ENCODE peak calls at places on chromosomes 11 and 22, in nine cellular contexts. T is fibroblast of lung, G is HFF-Myc, J is cardiac muscle cell, B is bronchial epithelial cell, D is sigmoid colon, W is neural progenitor cell, U is hepatocyte, I is heart right ventricle. K is an unnamed sample.

GRCh38 chr22:31575190-31575589 is 78.9 kb downstream of the SFI1 start:
- DNase-seq in T (no peak), G (no peak), J (no peak), B (no peak), D (no peak), W (no peak), U (no peak), I (no peak), K (no peak)

GRCh38 chr11:35271031-35271430 is 132.1 kb downstream of the CD44 start:
- DNase-seq in T (no peak), G (peak), J (no peak), B (no peak), D (no peak), W (no peak), U (no peak), I (no peak), K (no peak)

GRCh38 chr11:8739309-8739793 is 56.8 kb downstream of the RPL27A start:
- DNase-seq in T (no peak), G (no peak), J (no peak), B (no peak), D (peak), W (no peak), U (no peak), I (no peak), K (no peak)

GRCh38 chr22:26707090-26707489 is 49.7 kb downstream of the MIAT start:
- DNase-seq in T (peak), G (no peak), J (no peak), B (no peak), D (no peak), W (no peak), U (no peak), I (no peak), K (no peak)

GRCh38 chr11:67423466-67423865 is 4.8 kb upstream of the RPS6KB2 start:
- DNase-seq in T (no peak), G (no peak), J (no peak), B (no peak), D (no peak), W (no peak), U (no peak), I (no peak), K (no peak)

GRCh38 chr11:66239998-66240780 is 28.2 kb upstream of the RAB1B start:
- DNase-seq in T (no peak), G (no peak), J (no peak), B (no peak), D (no peak), W (no peak), U (no peak), I (no peak), K (no peak)

GRCh38 chr11:60781286-60782044 is 3.7 kb upstream of the MS4A10 start:
- DNase-seq in T (no peak), G (no peak), J (no peak), B (no peak), D (no peak), W (no peak), U (no peak), I (no peak), K (no peak)

GRCh38 chr11:63763506-63764200 is 4.9 kb downstream of the ZFTA start:
- DNase-seq in T (no peak), G (no peak), J (peak), B (no peak), D (peak), W (peak), U (peak), I (peak), K (no peak)

GRCh38 chr22:23697031-23697970 is 6.5 kb downstream of the RGL4 start:
- DNase-seq in T (no peak), G (no peak), J (no peak), B (no peak), D (no peak), W (no peak), U (no peak), I (no peak), K (no peak)

GRCh38 chr11:104792861-104793260 is 105.4 kb downstream of the CASP12 start:
- DNase-seq in T (no peak), G (no peak), J (peak), B (no peak), D (no peak), W (peak), U (no peak), I (no peak), K (no peak)

GRCh38 chr22:19970479-19971275 is 29.1 kb upstream of the TXNRD2 start:
- DNase-seq in T (peak), G (no peak), J (peak), B (peak), D (peak), W (peak), U (peak), I (peak), K (no peak)

GRCh38 chr11:2088284-2088683 is 50.9 kb downstream of the IGF2 start:
- DNase-seq in T (no peak), G (no peak), J (no peak), B (no peak), D (peak), W (no peak), U (no peak), I (no peak), K (no peak)

GRCh38 chr22:25193548-25193947 is 6.1 kb upstream of the CRYBB3 start:
- DNase-seq in T (no peak), G (no peak), J (peak), B (no peak), D (no peak), W (peak), U (peak), I (no peak), K (no peak)

GRCh38 chr11:64734786-64735761 is 8.9 kb downstream of the RASGRP2 start:
- DNase-seq in T (no peak), G (no peak), J (no peak), B (no peak), D (no peak), W (peak), U (no peak), I (no peak), K (no peak)

GRCh38 chr11:120574881-120575280 is 63.3 kb downstream of the GRIK4 start:
- DNase-seq in T (peak), G (no peak), J (no peak), B (no peak), D (peak), W (no peak), U (no peak), I (no peak), K (no peak)

GRCh38 chr11:107683807-107684206 is 28.0 kb downstream of the SLN start:
- DNase-seq in T (no peak), G (no peak), J (no peak), B (peak), D (no peak), W (peak), U (no peak), I (no peak), K (no peak)

GRCh38 chr11:704189-704798 is 1.7 kb upstream of the EPS8L2 start:
- DNase-seq in T (no peak), G (no peak), J (no peak), B (no peak), D (no peak), W (no peak), U (no peak), I (no peak), K (no peak)

GRCh38 chr11:2779981-2780849 is 80.4 kb upstream of the KCNQ1OT1 start:
- DNase-seq in T (no peak), G (no peak), J (peak), B (no peak), D (peak), W (no peak), U (peak), I (peak), K (peak)

GRCh38 chr11:130673698-130674097 is 225.3 kb downstream of the ADAMTS15 start:
- DNase-seq in T (peak), G (no peak), J (no peak), B (no peak), D (no peak), W (no peak), U (no peak), I (no peak), K (no peak)

GRCh38 chr11:124070906-124071621 is 29.9 kb upstream of the OR10G7 start:
- DNase-seq in T (peak), G (peak), J (peak), B (peak), D (peak), W (peak), U (peak), I (peak), K (no peak)

GRCh38 chr11:88064097-88064705 is 111.0 kb downstream of the RAB38 start:
- DNase-seq in T (no peak), G (no peak), J (no peak), B (no peak), D (no peak), W (no peak), U (no peak), I (no peak), K (no peak)

GRCh38 chr22:23649071-23649501 is 17.0 kb upstream of the DRICH1 start:
- DNase-seq in T (no peak), G (no peak), J (no peak), B (no peak), D (peak), W (no peak), U (no peak), I (no peak), K (no peak)

GRCh38 chr11:83456075-83456474 is 169.9 kb upstream of the CCDC90B start:
- DNase-seq in T (peak), G (no peak), J (no peak), B (no peak), D (no peak), W (peak), U (no peak), I (no peak), K (no peak)

GRCh38 chr11:107370390-107370789 is 87.2 kb downstream of the CWF19L2 start:
- DNase-seq in T (peak), G (no peak), J (peak), B (peak), D (no peak), W (no peak), U (no peak), I (no peak), K (no peak)

GRCh38 chr11:121293276-121293569 is 652 bp downstream of the SC5D start:
- DNase-seq in T (no peak), G (no peak), J (peak), B (peak), D (no peak), W (no peak), U (no peak), I (no peak), K (no peak)

GRCh38 chr22:50292643-50293440 is 14.6 kb downstream of the PLXNB2 start:
- DNase-seq in T (no peak), G (no peak), J (no peak), B (no peak), D (no peak), W (no peak), U (no peak), I (no peak), K (no peak)

GRCh38 chr11:95299078-95299611 is 68.1 kb upstream of the SESN3 start:
- DNase-seq in T (peak), G (no peak), J (no peak), B (no peak), D (no peak), W (no peak), U (no peak), I (no peak), K (no peak)

GRCh38 chr22:48753752-48754517 is 1073.7 kb downstream of the BRD1 start:
- DNase-seq in T (no peak), G (no peak), J (no peak), B (no peak), D (peak), W (no peak), U (no peak), I (no peak), K (no peak)

GRCh38 chr22:33772793-33773192 is 147.5 kb downstream of the LARGE1 start:
- DNase-seq in T (no peak), G (no peak), J (no peak), B (no peak), D (no peak), W (no peak), U (no peak), I (no peak), K (no peak)

GRCh38 chr22:42174062-42174461 is 43.5 kb upstream of the CYP2D6 start:
- DNase-seq in T (peak), G (peak), J (no peak), B (no peak), D (no peak), W (no peak), U (no peak), I (no peak), K (no peak)

GRCh38 chr11:125345706-125346561 is 150.1 kb downstream of the FEZ1 start:
- DNase-seq in T (peak), G (no peak), J (peak), B (peak), D (peak), W (peak), U (peak), I (peak), K (peak)

GRCh38 chr11:79708319-79708928 is 267.6 kb upstream of the TENM4 start:
- DNase-seq in T (peak), G (peak), J (peak), B (peak), D (no peak), W (peak), U (peak), I (no peak), K (no peak)
- TF ChIP-seq CTCF in T (peak), G (peak), J (peak), B (peak), D (no peak), W (peak), U (peak), I (no peak), K (no peak)

GRCh38 chr11:11076276-11076675 is 218.4 kb upstream of the ZBED5 start:
- DNase-seq in T (no peak), G (no peak), J (no peak), B (no peak), D (no peak), W (no peak), U (no peak), I (no peak), K (no peak)

GRCh38 chr11:11077898-11078297 is 220.0 kb upstream of the ZBED5 start:
- DNase-seq in T (no peak), G (no peak), J (no peak), B (no peak), D (no peak), W (no peak), U (no peak), I (no peak), K (no peak)

GRCh38 chr11:11075515-11076171 is 217.8 kb upstream of the ZBED5 start:
- DNase-seq in T (no peak), G (no peak), J (no peak), B (no peak), D (no peak), W (no peak), U (no peak), I (no peak), K (no peak)

GRCh38 chr11:11076879-11077278 is 219.0 kb upstream of the ZBED5 start:
- DNase-seq in T (no peak), G (no peak), J (no peak), B (no peak), D (no peak), W (no peak), U (no peak), I (no peak), K (no peak)

GRCh38 chr11:11078344-11078743 is 220.5 kb upstream of the ZBED5 start:
- DNase-seq in T (no peak), G (no peak), J (peak), B (peak), D (no peak), W (no peak), U (no peak), I (no peak), K (no peak)
- TF ChIP-seq CTCF in T (peak), G (peak), J (peak), B (no peak), D (peak), W (no peak), U (no peak), I (no peak), K (no peak)

DNA sequence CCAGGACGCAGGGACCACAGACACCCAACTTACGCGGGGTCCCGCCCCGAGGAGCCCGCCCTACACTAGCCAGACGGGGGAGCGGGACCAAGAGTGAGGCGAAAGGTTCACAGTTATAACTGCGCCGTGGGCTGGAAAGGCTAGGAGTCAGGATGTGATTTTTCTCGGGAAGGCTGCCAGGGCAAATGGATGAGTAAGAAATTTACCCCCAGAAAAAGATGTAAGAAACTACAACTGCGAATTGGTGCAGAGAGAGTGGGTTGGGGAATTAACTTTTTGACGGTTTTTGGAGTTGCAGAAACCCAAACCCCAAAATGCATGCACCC is 1.3 kb downstream of the TSPAN18 start:
- DNase-seq in T (no peak), G (no peak), J (no peak), B (no peak), D (no peak), W (no peak), U (no peak), I (no peak), K (no peak)
- TF ChIP-seq CTCF in T (no peak), G (no peak), J (no peak), B (no peak), D (no peak), W (no peak), U (no peak), I (no peak), K (no peak)

DNA sequence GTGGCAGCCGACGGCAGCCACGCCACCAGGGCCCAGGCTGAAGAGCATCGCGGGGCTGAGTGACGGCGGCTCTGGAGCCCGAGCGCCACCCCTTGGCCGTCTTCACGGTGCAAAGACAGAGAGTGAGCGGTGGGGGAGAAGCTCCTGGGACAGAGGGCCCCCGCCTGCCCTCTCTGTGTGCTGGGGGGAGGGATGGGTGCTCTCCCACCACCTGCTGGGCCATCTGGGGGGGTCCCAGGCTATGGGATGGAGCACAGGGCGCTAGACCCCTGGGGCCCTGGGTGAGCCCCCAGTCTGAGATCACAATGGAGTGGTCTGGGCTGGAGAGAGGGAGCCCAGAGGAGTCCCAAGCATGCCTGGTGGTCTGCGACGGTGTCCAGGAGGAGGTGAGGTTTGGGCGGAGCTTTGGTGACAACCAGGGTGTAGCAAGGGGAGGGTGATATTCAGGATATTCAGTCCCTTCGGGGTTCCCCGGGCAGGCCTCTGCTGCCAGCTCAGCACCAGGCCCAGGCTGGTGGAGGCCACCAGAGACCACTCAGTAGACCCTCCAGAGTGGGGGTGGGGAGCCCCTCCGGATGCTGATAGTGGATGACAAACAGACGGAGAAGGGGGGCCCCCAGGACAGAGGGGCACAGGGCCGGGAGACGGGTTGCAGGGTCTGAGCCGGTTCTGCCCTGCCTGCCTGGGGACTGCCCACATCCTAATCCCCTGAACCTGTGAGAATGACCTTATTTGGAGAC is 78.1 kb upstream of the PRR5 start:
- DNase-seq in T (peak), G (no peak), J (peak), B (peak), D (no peak), W (peak), U (peak), I (no peak), K (no peak)
- TF ChIP-seq CTCF in T (no peak), G (peak), J (peak), B (peak), D (no peak), W (peak), U (peak), I (no peak), K (no peak)

GRCh38 chr11:76629853-76630599 is 40.5 kb downstream of the LRRC32 start:
- DNase-seq in T (no peak), G (peak), J (peak), B (peak), D (peak), W (no peak), U (peak), I (peak), K (peak)
- TF ChIP-seq CTCF in T (peak), G (no peak), J (peak), B (no peak), D (no peak), W (no peak), U (peak), I (no peak), K (no peak)

DNA sequence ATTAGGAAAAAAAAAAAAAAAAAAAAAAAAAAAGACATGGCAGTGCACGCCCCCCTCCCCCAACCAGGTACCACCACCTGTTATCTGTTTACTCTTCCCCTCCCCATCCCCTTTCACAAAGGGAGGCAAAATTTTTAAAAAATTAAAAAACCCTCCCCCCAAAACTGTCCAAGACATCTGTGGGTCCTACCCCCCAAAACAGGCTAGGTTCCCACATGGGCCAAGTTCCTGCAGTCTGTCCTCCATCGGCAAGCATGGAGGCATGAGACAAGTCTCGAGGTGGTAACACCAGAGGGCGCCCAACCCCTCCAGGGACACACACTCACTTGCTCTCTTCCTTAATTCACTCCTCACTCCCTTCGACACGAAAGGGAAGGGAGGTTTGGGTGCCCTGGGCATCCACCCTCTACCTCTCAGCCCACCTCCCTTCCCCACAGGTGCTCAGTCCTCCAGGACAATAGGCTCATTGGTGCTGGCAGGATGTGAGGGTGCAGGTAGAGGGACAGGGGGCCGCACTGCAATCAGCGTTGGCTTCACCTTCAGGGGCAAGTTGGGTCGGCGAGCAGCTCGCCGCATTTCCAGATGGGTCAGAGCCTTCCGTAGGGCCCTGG is 2.2 kb upstream of the TUT1 start:
- DNase-seq in T (peak), G (no peak), J (peak), B (peak), D (peak), W (peak), U (peak), I (peak), K (peak)
- TF ChIP-seq CTCF in T (peak), G (peak), J (peak), B (peak), D (peak), W (peak), U (peak), I (peak), K (peak)

DNA sequence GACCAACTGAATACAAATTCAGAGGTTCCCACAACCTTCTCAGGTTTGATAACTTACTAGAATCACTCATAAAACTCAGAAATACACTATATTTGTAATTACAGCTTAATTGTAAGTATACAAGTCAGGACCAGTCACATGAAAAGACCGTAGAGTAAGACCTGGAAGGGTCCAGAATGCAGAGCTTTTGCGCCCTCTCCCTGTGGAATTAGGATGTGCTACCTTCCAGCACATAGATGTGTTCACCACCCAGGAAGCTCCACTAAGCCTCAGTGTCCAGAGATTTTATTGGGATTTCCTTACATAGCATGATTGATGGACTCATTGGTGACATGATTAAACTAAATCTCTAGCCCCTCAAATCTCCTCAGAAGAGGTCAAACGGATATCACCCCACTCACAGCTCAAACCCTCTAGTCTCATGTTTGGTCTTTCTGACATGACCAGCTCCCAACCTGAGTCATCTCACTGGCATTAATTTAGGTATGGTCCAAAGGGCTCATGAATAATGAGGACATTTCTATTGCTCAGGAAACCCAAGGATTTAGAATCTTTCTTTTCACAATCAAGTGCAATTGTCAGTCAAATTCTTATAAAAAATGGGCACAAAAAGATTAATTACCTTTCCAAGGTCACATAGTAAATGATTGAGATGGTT is 77.2 kb upstream of the UBASH3B start:
- DNase-seq in T (peak), G (no peak), J (no peak), B (peak), D (no peak), W (no peak), U (no peak), I (no peak), K (no peak)
- TF ChIP-seq CTCF in T (no peak), G (peak), J (no peak), B (no peak), D (no peak), W (no peak), U (no peak), I (no peak), K (no peak)

K was measured in suprapubic skin.